ENCODE peak calls at places on chromosomes 1 and 21, in seven cellular contexts. One of them, this sample, is unnamed.
A peak's percentile ranks its signal among the peaks of the same experiment; 100 is the strongest.

GRCh38 chr1:40303051-40303771 is 13.9 kb downstream of the COL9A2 start:
- DNase-seq in CD4-positive, alpha-beta memory T cell: no peak
- DNase-seq in NCI-H345: no peak
- DNase-seq in HTR-8/SVneo: no peak
- DNase-seq in EH: no peak
- DNase-seq in RPMI7951: no peak
- DNase-seq in substantia nigra: no peak
- DNase-seq in this sample: no peak

GRCh38 chr1:196317535-196318522 is 290.4 kb downstream of the KCNT2 start:
- DNase-seq in CD4-positive, alpha-beta memory T cell: no peak
- DNase-seq in NCI-H345: peak; percentile 63
- DNase-seq in HTR-8/SVneo: no peak
- DNase-seq in EH: peak; percentile 48
- DNase-seq in RPMI7951: peak; percentile 32
- DNase-seq in substantia nigra: no peak
- DNase-seq in this sample: no peak

GRCh38 chr1:3992746-3993145 is 92.7 kb upstream of the C1orf174 start:
- DNase-seq in CD4-positive, alpha-beta memory T cell: no peak
- DNase-seq in NCI-H345: no peak
- DNase-seq in HTR-8/SVneo: no peak
- DNase-seq in EH: no peak
- DNase-seq in RPMI7951: no peak
- DNase-seq in substantia nigra: no peak
- DNase-seq in this sample: no peak

GRCh38 chr1:207918016-207918415 is 7.1 kb upstream of the CD34 start:
- DNase-seq in CD4-positive, alpha-beta memory T cell: no peak
- DNase-seq in NCI-H345: no peak
- DNase-seq in HTR-8/SVneo: no peak
- DNase-seq in EH: no peak
- DNase-seq in RPMI7951: no peak
- DNase-seq in substantia nigra: no peak
- DNase-seq in this sample: no peak

GRCh38 chr1:84539972-84540371 is 33.6 kb upstream of the GNG5 start:
- DNase-seq in CD4-positive, alpha-beta memory T cell: no peak
- DNase-seq in NCI-H345: no peak
- DNase-seq in HTR-8/SVneo: no peak
- DNase-seq in EH: peak; percentile 35
- DNase-seq in RPMI7951: peak; percentile 25
- DNase-seq in substantia nigra: no peak
- DNase-seq in this sample: no peak

GRCh38 chr1:209375097-209375496 is 208.4 kb upstream of the CAMK1G start:
- DNase-seq in CD4-positive, alpha-beta memory T cell: no peak
- DNase-seq in NCI-H345: no peak
- DNase-seq in HTR-8/SVneo: peak; percentile 13
- DNase-seq in EH: no peak
- DNase-seq in RPMI7951: no peak
- DNase-seq in substantia nigra: no peak
- DNase-seq in this sample: no peak

GRCh38 chr1:67429528-67430357 is 459 bp downstream of the SERBP1 start:
- DNase-seq in CD4-positive, alpha-beta memory T cell: no peak
- DNase-seq in NCI-H345: peak; percentile 14
- DNase-seq in HTR-8/SVneo: no peak
- DNase-seq in EH: peak; percentile 37
- DNase-seq in RPMI7951: peak; percentile 23
- DNase-seq in substantia nigra: peak; percentile 20
- DNase-seq in this sample: no peak

GRCh38 chr1:165496493-165496892 is 47.3 kb upstream of the LRRC52 start:
- DNase-seq in CD4-positive, alpha-beta memory T cell: no peak
- DNase-seq in NCI-H345: no peak
- DNase-seq in HTR-8/SVneo: no peak
- DNase-seq in EH: no peak
- DNase-seq in RPMI7951: no peak
- DNase-seq in substantia nigra: no peak
- DNase-seq in this sample: no peak

GRCh38 chr1:7385471-7386225 is 385.4 kb upstream of the VAMP3 start:
- DNase-seq in CD4-positive, alpha-beta memory T cell: no peak
- DNase-seq in NCI-H345: no peak
- DNase-seq in HTR-8/SVneo: no peak
- DNase-seq in EH: no peak
- DNase-seq in RPMI7951: no peak
- DNase-seq in substantia nigra: no peak
- DNase-seq in this sample: no peak

GRCh38 chr1:176786274-176786673 is 323.3 kb downstream of the PAPPA2 start:
- DNase-seq in CD4-positive, alpha-beta memory T cell: no peak
- DNase-seq in NCI-H345: no peak
- DNase-seq in HTR-8/SVneo: no peak
- DNase-seq in EH: no peak
- DNase-seq in RPMI7951: no peak
- DNase-seq in substantia nigra: no peak
- DNase-seq in this sample: peak; percentile 72

GRCh38 chr1:9068971-9069323 is 488 bp downstream of the SLC2A5 start:
- DNase-seq in CD4-positive, alpha-beta memory T cell: no peak
- DNase-seq in NCI-H345: no peak
- DNase-seq in HTR-8/SVneo: no peak
- DNase-seq in EH: no peak
- DNase-seq in RPMI7951: peak; percentile 54
- DNase-seq in substantia nigra: no peak
- DNase-seq in this sample: no peak

GRCh38 chr1:219041141-219041540 is 132.5 kb upstream of the LYPLAL1 start:
- DNase-seq in CD4-positive, alpha-beta memory T cell: no peak
- DNase-seq in NCI-H345: no peak
- DNase-seq in HTR-8/SVneo: peak; percentile 36
- DNase-seq in EH: peak; percentile 67
- DNase-seq in RPMI7951: peak; percentile 23
- DNase-seq in substantia nigra: no peak
- DNase-seq in this sample: no peak

GRCh38 chr1:234837713-234838112 is 227.7 kb upstream of the IRF2BP2 start:
- DNase-seq in CD4-positive, alpha-beta memory T cell: no peak
- DNase-seq in NCI-H345: no peak
- DNase-seq in HTR-8/SVneo: no peak
- DNase-seq in EH: no peak
- DNase-seq in RPMI7951: no peak
- DNase-seq in substantia nigra: no peak
- DNase-seq in this sample: no peak

GRCh38 chr1:31154000-31154631 is 85.6 kb downstream of the NKAIN1 start:
- DNase-seq in CD4-positive, alpha-beta memory T cell: no peak
- DNase-seq in NCI-H345: no peak
- DNase-seq in HTR-8/SVneo: no peak
- DNase-seq in EH: no peak
- DNase-seq in RPMI7951: no peak
- DNase-seq in substantia nigra: no peak
- DNase-seq in this sample: peak; percentile 81

GRCh38 chr1:45423907-45424678 is 66.9 kb downstream of the TESK2 start:
- DNase-seq in CD4-positive, alpha-beta memory T cell: no peak
- DNase-seq in NCI-H345: no peak
- DNase-seq in HTR-8/SVneo: no peak
- DNase-seq in EH: no peak
- DNase-seq in RPMI7951: no peak
- DNase-seq in substantia nigra: no peak
- DNase-seq in this sample: no peak

GRCh38 chr1:92482665-92483441 is 3.9 kb downstream of the GFI1 start:
- DNase-seq in CD4-positive, alpha-beta memory T cell: peak; percentile 48
- DNase-seq in NCI-H345: no peak
- DNase-seq in HTR-8/SVneo: no peak
- DNase-seq in EH: peak; percentile 56
- DNase-seq in RPMI7951: no peak
- DNase-seq in substantia nigra: no peak
- DNase-seq in this sample: peak; percentile 53

GRCh38 chr21:35189077-35189863 is 140.2 kb upstream of the RUNX1 start:
- DNase-seq in CD4-positive, alpha-beta memory T cell: no peak
- DNase-seq in NCI-H345: no peak
- DNase-seq in HTR-8/SVneo: no peak
- DNase-seq in EH: peak; percentile 94
- DNase-seq in RPMI7951: peak; percentile 93
- DNase-seq in substantia nigra: no peak
- DNase-seq in this sample: no peak

GRCh38 chr21:35274090-35274489 is 225.0 kb upstream of the RUNX1 start:
- DNase-seq in CD4-positive, alpha-beta memory T cell: no peak
- DNase-seq in NCI-H345: no peak
- DNase-seq in HTR-8/SVneo: no peak
- DNase-seq in EH: no peak
- DNase-seq in RPMI7951: no peak
- DNase-seq in substantia nigra: no peak
- DNase-seq in this sample: no peak

GRCh38 chr1:53176452-53177344 is 19.9 kb upstream of the CPT2 start:
- DNase-seq in CD4-positive, alpha-beta memory T cell: no peak
- DNase-seq in NCI-H345: peak; percentile 60
- DNase-seq in HTR-8/SVneo: no peak
- DNase-seq in EH: peak; percentile 50
- DNase-seq in RPMI7951: no peak
- DNase-seq in substantia nigra: no peak
- DNase-seq in this sample: no peak

GRCh38 chr1:182699673-182700350 is 15.4 kb upstream of the RGS8 start:
- DNase-seq in CD4-positive, alpha-beta memory T cell: no peak
- DNase-seq in NCI-H345: no peak
- DNase-seq in HTR-8/SVneo: no peak
- DNase-seq in EH: no peak
- DNase-seq in RPMI7951: no peak
- DNase-seq in substantia nigra: peak; percentile 3
- DNase-seq in this sample: peak; percentile 94

GRCh38 chr1:231422798-231423309 is 767 bp upstream of the EGLN1 start:
- DNase-seq in CD4-positive, alpha-beta memory T cell: no peak
- DNase-seq in NCI-H345: no peak
- DNase-seq in HTR-8/SVneo: no peak
- DNase-seq in EH: no peak
- DNase-seq in RPMI7951: no peak
- DNase-seq in substantia nigra: no peak
- DNase-seq in this sample: no peak

GRCh38 chr1:93669369-93669768 is 12.3 kb downstream of the BCAR3 start:
- DNase-seq in CD4-positive, alpha-beta memory T cell: no peak
- DNase-seq in NCI-H345: no peak
- DNase-seq in HTR-8/SVneo: no peak
- DNase-seq in EH: peak; percentile 66
- DNase-seq in RPMI7951: peak; percentile 90
- DNase-seq in substantia nigra: no peak
- DNase-seq in this sample: no peak

GRCh38 chr1:246608616-246609376 is 42.5 kb downstream of the CNST start:
- DNase-seq in CD4-positive, alpha-beta memory T cell: no peak
- DNase-seq in NCI-H345: no peak
- DNase-seq in HTR-8/SVneo: peak; percentile 91
- DNase-seq in EH: peak; percentile 96
- DNase-seq in RPMI7951: peak; percentile 88
- DNase-seq in substantia nigra: no peak
- DNase-seq in this sample: no peak

GRCh38 chr1:57748696-57749095 is 324.8 kb upstream of the DAB1 start:
- DNase-seq in CD4-positive, alpha-beta memory T cell: no peak
- DNase-seq in NCI-H345: peak; percentile 79
- DNase-seq in HTR-8/SVneo: no peak
- DNase-seq in EH: no peak
- DNase-seq in RPMI7951: no peak
- DNase-seq in substantia nigra: no peak
- DNase-seq in this sample: no peak

GRCh38 chr1:234276389-234276788 is 96.9 kb upstream of the COA6 start:
- DNase-seq in CD4-positive, alpha-beta memory T cell: no peak
- DNase-seq in NCI-H345: peak; percentile 24
- DNase-seq in HTR-8/SVneo: no peak
- DNase-seq in EH: no peak
- DNase-seq in RPMI7951: no peak
- DNase-seq in substantia nigra: no peak
- DNase-seq in this sample: no peak

GRCh38 chr1:244077473-244078220 is 26.6 kb downstream of the ZBTB18 start:
- DNase-seq in CD4-positive, alpha-beta memory T cell: no peak
- DNase-seq in NCI-H345: peak; percentile 5
- DNase-seq in HTR-8/SVneo: no peak
- DNase-seq in EH: peak; percentile 27
- DNase-seq in RPMI7951: peak; percentile 19
- DNase-seq in substantia nigra: no peak
- DNase-seq in this sample: no peak

GRCh38 chr1:97893844-97894243 is 27.0 kb downstream of the DPYD start:
- DNase-seq in CD4-positive, alpha-beta memory T cell: no peak
- DNase-seq in NCI-H345: no peak
- DNase-seq in HTR-8/SVneo: no peak
- DNase-seq in EH: peak; percentile 25
- DNase-seq in RPMI7951: no peak
- DNase-seq in substantia nigra: no peak
- DNase-seq in this sample: no peak

GRCh38 chr1:1835546-1835945 is 55.3 kb downstream of the GNB1 start:
- DNase-seq in CD4-positive, alpha-beta memory T cell: no peak
- DNase-seq in NCI-H345: no peak
- DNase-seq in HTR-8/SVneo: no peak
- DNase-seq in EH: no peak
- DNase-seq in RPMI7951: no peak
- DNase-seq in substantia nigra: no peak
- DNase-seq in this sample: no peak

GRCh38 chr21:45326834-45327457 is 39.3 kb upstream of the POFUT2 start:
- DNase-seq in CD4-positive, alpha-beta memory T cell: no peak
- DNase-seq in NCI-H345: no peak
- DNase-seq in HTR-8/SVneo: no peak
- DNase-seq in EH: no peak
- DNase-seq in RPMI7951: no peak
- DNase-seq in substantia nigra: no peak
- DNase-seq in this sample: no peak

GRCh38 chr1:168360151-168360550 is 79.5 kb downstream of the TBX19 start:
- DNase-seq in CD4-positive, alpha-beta memory T cell: no peak
- DNase-seq in NCI-H345: no peak
- DNase-seq in HTR-8/SVneo: no peak
- DNase-seq in EH: no peak
- DNase-seq in RPMI7951: no peak
- DNase-seq in substantia nigra: no peak
- DNase-seq in this sample: no peak

GRCh38 chr1:157247005-157247763 is 109.0 kb upstream of the ETV3 start:
- DNase-seq in CD4-positive, alpha-beta memory T cell: no peak
- DNase-seq in NCI-H345: no peak
- DNase-seq in HTR-8/SVneo: no peak
- DNase-seq in EH: no peak
- DNase-seq in RPMI7951: no peak
- DNase-seq in substantia nigra: no peak
- DNase-seq in this sample: no peak

GRCh38 chr1:242432491-242433095 is 91.9 kb downstream of the PLD5 start:
- DNase-seq in CD4-positive, alpha-beta memory T cell: no peak
- DNase-seq in NCI-H345: no peak
- DNase-seq in HTR-8/SVneo: no peak
- DNase-seq in EH: no peak
- DNase-seq in RPMI7951: no peak
- DNase-seq in substantia nigra: no peak
- DNase-seq in this sample: no peak

GRCh38 chr1:15557594-15557993 is 27.3 kb downstream of the AGMAT start:
- DNase-seq in CD4-positive, alpha-beta memory T cell: no peak
- DNase-seq in NCI-H345: no peak
- DNase-seq in HTR-8/SVneo: no peak
- DNase-seq in EH: no peak
- DNase-seq in RPMI7951: no peak
- DNase-seq in substantia nigra: no peak
- DNase-seq in this sample: no peak

GRCh38 chr1:40404670-40405462 is 31.3 kb downstream of the SMAP2 start:
- DNase-seq in CD4-positive, alpha-beta memory T cell: peak; percentile 75
- DNase-seq in NCI-H345: peak; percentile 43
- DNase-seq in HTR-8/SVneo: peak; percentile 44
- DNase-seq in EH: peak; percentile 71
- DNase-seq in RPMI7951: peak; percentile 60
- DNase-seq in substantia nigra: peak; percentile 19
- DNase-seq in this sample: peak; percentile 81

This sample was measured in NCI-H526.